ENCODE peak calls at places on chromosomes 2 and 18, in seven cellular contexts. Y is fibroblast of lung; F is T-helper 2 cell; T is effector memory CD4-positive, alpha-beta T cell; C is AG04450; U is AML-193; R is stimulated activated CD4-positive, alpha-beta T cell treated with anti-CD3 and anti-CD28 coated beads, Interleukin-4, amount 100 ng/mL, for 48 hours. L is an unnamed sample.

GRCh38 chr2:180647206-180647605 is 333.2 kb upstream of the UBE2E3 start:
- DNase-seq in Y (no peak), F (no peak), T (no peak), C (no peak), U (no peak), R (no peak), L (no peak)

GRCh38 chr18:36120297-36120696 is 8.8 kb downstream of the SLC39A6 start:
- DNase-seq in Y (no peak), F (no peak), T (no peak), C (no peak), U (no peak), R (no peak), L (no peak)

GRCh38 chr2:227597993-227598392 is 700 bp upstream of the SCYGR2 start:
- DNase-seq in Y (no peak), F (no peak), T (no peak), C (no peak), U (no peak), R (no peak), L (no peak)

GRCh38 chr2:124640221-124640750 is 615.2 kb downstream of the CNTNAP5 start:
- DNase-seq in Y (no peak), F (no peak), T (no peak), C (no peak), U (no peak), R (no peak), L (no peak)

GRCh38 chr2:20025065-20025786 is 12.8 kb upstream of the MATN3 start:
- DNase-seq in Y (no peak), F (no peak), T (no peak), C (no peak), U (no peak), R (no peak), L (no peak)

GRCh38 chr2:182894174-182894573 is 27.7 kb upstream of the FRZB start:
- DNase-seq in Y (no peak), F (no peak), T (no peak), C (no peak), U (no peak), R (no peak), L (no peak)

GRCh38 chr2:74902281-74902860 is 56.1 kb upstream of the POLE4 start:
- DNase-seq in Y (no peak), F (no peak), T (no peak), C (no peak), U (no peak), R (no peak), L (no peak)

GRCh38 chr2:69123182-69123581 is 110.2 kb downstream of the ANTXR1 start:
- DNase-seq in Y (no peak), F (no peak), T (no peak), C (no peak), U (no peak), R (no peak), L (no peak)

GRCh38 chr2:240586919-240587800 is 626 bp downstream of the CAPN10 start:
- DNase-seq in Y (no peak), F (peak; percentile 40), T (peak; percentile 45), C (no peak), U (peak; percentile 12), R (peak; percentile 36), L (no peak)

GRCh38 chr2:213104089-213104902 is 47.1 kb downstream of the IKZF2 start:
- DNase-seq in Y (peak; percentile 62), F (no peak), T (no peak), C (peak; percentile 13), U (no peak), R (no peak), L (no peak)